ENCODE peak calls at places on chromosomes 1 and 21, in nine cellular contexts. U is sigmoid colon, P is left ventricle myocardium inferior, T is neuronal stem cell, G is mesenchymal stem cell, J is upper lobe of right lung, K is heart left ventricle, O is IMR-90, S is neural progenitor cell. C is an unnamed sample.
A peak's percentile ranks its signal among the peaks of the same experiment; 100 is the strongest.

GRCh38 chr1:177517556-177517955 is 346.8 kb downstream of the BRINP2 start:
- DNase-seq in G (peak; percentile 47), U (no peak), S (no peak), J (no peak), T (no peak), P (no peak), K (no peak), O (peak; percentile 24), C (no peak)

GRCh38 chr1:224922404-224923164 is 6.9 kb upstream of the DNAH14 start:
- DNase-seq in O (peak; percentile 39), J (no peak), P (no peak), S (peak; percentile 58), G (peak; percentile 54), K (no peak), U (no peak), T (peak; percentile 33), C (peak; percentile 65)

GRCh38 chr1:97500696-97501297 is 420.0 kb downstream of the DPYD start:
- DNase-seq in P (no peak), T (peak; percentile 73), O (no peak), U (no peak), K (no peak), S (peak; percentile 73), G (no peak), J (no peak), C (no peak)

GRCh38 chr1:66644331-66644730 is 107.9 kb upstream of the DYNLT5 start:
- DNase-seq in T (no peak), O (no peak), U (no peak), S (no peak), G (no peak), P (no peak), K (no peak), J (no peak), C (no peak)

GRCh38 chr1:234154320-234155251 is 218.7 kb upstream of the COA6 start:
- DNase-seq in U (no peak), K (no peak), S (peak; percentile 84), O (peak; percentile 73), T (peak; percentile 78), J (no peak), G (peak; percentile 68), P (no peak), C (peak; percentile 68)

GRCh38 chr1:226764533-226764932 is 25.5 kb upstream of the ITPKB start:
- DNase-seq in P (no peak), S (no peak), G (peak; percentile 14), T (no peak), O (no peak), U (no peak), J (no peak), K (no peak), C (no peak)

GRCh38 chr1:38962113-38962512 is 20.5 kb upstream of the RHBDL2 start:
- DNase-seq in J (no peak), S (no peak), G (no peak), P (no peak), O (peak; percentile 76), K (no peak), T (no peak), U (no peak), C (no peak)

GRCh38 chr1:37556712-37557196 is at the start of gene DNALI1:
- DNase-seq in K (peak; percentile 84), J (peak; percentile 94), P (peak; percentile 82), O (peak; percentile 88), U (peak; percentile 96), T (peak; percentile 91), G (peak; percentile 92), S (peak; percentile 96), C (no peak)

GRCh38 chr1:239739919-239740318 is 351.8 kb upstream of the FMN2 start:
- DNase-seq in G (no peak), J (no peak), O (no peak), T (no peak), P (no peak), U (no peak), K (no peak), S (no peak), C (no peak)

GRCh38 chr1:5509664-5510452 is 482.4 kb downstream of the NPHP4 start:
- DNase-seq in S (peak; percentile 71), U (no peak), K (peak; percentile 38), P (peak; percentile 57), T (peak; percentile 68), G (peak; percentile 24), O (peak; percentile 15), J (peak; percentile 81), C (peak; percentile 72)

GRCh38 chr21:44920694-44921604 is at the start of gene ITGB2:
- DNase-seq in O (no peak), G (no peak), P (peak; percentile 56), T (no peak), J (peak; percentile 87), K (peak; percentile 72), U (no peak), S (no peak), C (no peak)
- H3K4me3 ChIP-seq in O (no peak within 1 kb of the TSS), G (no peak within 1 kb of the TSS), P (peak within 1 kb of the TSS; percentile 48), T (peak within 1 kb of the TSS; percentile 58), J (peak within 1 kb of the TSS; percentile 50), K (peak within 1 kb of the TSS; percentile 38), U (peak within 1 kb of the TSS; percentile 35), S (no peak within 1 kb of the TSS), C (no peak within 1 kb of the TSS)

DNA sequence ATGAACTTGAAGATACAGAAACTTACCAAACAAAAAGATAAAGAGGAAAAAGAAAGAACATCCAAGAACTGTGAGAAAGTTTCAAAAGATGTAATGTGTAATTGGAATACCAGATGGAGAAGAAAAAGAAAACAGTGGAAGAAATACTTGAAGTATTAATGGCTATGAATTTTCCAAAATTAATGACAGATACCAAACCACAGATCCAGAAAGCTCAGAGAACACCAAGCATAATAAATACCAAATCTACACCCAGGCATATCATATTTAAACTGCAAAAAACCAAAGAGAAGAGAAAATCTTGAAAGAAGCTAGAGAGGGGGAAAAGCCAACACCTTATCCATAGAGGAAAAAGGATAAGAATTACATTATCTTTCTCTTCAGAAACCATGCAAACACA is 136.4 kb downstream of the CLIC6 start:
- DNase-seq in S (no peak), O (no peak), J (no peak), P (no peak), G (no peak), K (no peak), T (no peak), U (no peak), C (no peak)
- H3K4me1 ChIP-seq in S (no peaks in the 10 kb centered on the region), O (peaks cover 29% of the 10 kb centered on the region), J (peaks cover 14% of the 10 kb centered on the region), P (no peaks in the 10 kb centered on the region), G (peaks cover 22% of the 10 kb centered on the region), K (no peaks in the 10 kb centered on the region), T (no peaks in the 10 kb centered on the region), U (peaks cover 32% of the 10 kb centered on the region), C (no peaks in the 10 kb centered on the region)

GRCh38 chr1:19101244-19101643 is 108.8 kb downstream of the UBR4 start:
- DNase-seq in T (no peak), G (no peak), O (peak; percentile 60), S (no peak), K (no peak), U (no peak), J (no peak), P (no peak), C (no peak)

GRCh38 chr1:19100008-19100407 is 110.1 kb downstream of the UBR4 start:
- DNase-seq in T (no peak), J (no peak), O (no peak), G (no peak), U (no peak), P (no peak), S (no peak), K (no peak), C (no peak)

GRCh38 chr1:19091539-19091938 is 118.5 kb downstream of the UBR4 start:
- DNase-seq in S (no peak), O (peak; percentile 83), P (no peak), U (no peak), J (no peak), T (no peak), K (no peak), G (no peak), C (no peak)

GRCh38 chr1:19096036-19096833 is 113.8 kb downstream of the UBR4 start:
- DNase-seq in P (no peak), G (no peak), J (no peak), T (peak; percentile 9), K (no peak), U (no peak), O (peak; percentile 7), S (peak; percentile 61), C (peak; percentile 77)

GRCh38 chr1:19096990-19097389 is 113.1 kb downstream of the UBR4 start:
- DNase-seq in P (no peak), G (no peak), K (no peak), U (no peak), T (no peak), S (no peak), O (no peak), J (no peak), C (no peak)
- H3K36me3 ChIP-seq in P (peaks cover 100% of the 10 kb centered on the region), G (peaks cover 67% of the 10 kb centered on the region), K (peaks cover 3% of the 10 kb centered on the region), U (peaks cover 62% of the 10 kb centered on the region), T (peaks cover 75% of the 10 kb centered on the region), S (no peaks in the 10 kb centered on the region), O (peaks cover 81% of the 10 kb centered on the region), J (peaks cover 100% of the 10 kb centered on the region), C (peaks cover 94% of the 10 kb centered on the region)

GRCh38 chr1:61050541-61051454 is 31.6 kb upstream of the NFIA start:
- DNase-seq in O (no peak), T (peak; percentile 50), S (peak; percentile 85), J (peak; percentile 80), K (peak; percentile 82), G (peak; percentile 6), P (peak; percentile 78), U (peak; percentile 82), C (peak; percentile 56)

GRCh38 chr1:61052393-61053280 is 29.7 kb upstream of the NFIA start:
- DNase-seq in K (no peak), P (no peak), J (no peak), G (peak; percentile 21), O (no peak), T (no peak), U (no peak), S (peak; percentile 61), C (no peak)

GRCh38 chr1:61049850-61050540 is 32.4 kb upstream of the NFIA start:
- DNase-seq in K (peak; percentile 95), U (peak; percentile 97), O (peak; percentile 68), S (peak; percentile 93), P (peak; percentile 96), J (peak; percentile 95), G (peak; percentile 79), T (peak; percentile 92), C (peak; percentile 95)

GRCh38 chr1:61053281-61053711 is 29.1 kb upstream of the NFIA start:
- DNase-seq in O (no peak), K (no peak), J (no peak), U (no peak), S (no peak), T (no peak), P (no peak), G (peak; percentile 21), C (no peak)

DNA sequence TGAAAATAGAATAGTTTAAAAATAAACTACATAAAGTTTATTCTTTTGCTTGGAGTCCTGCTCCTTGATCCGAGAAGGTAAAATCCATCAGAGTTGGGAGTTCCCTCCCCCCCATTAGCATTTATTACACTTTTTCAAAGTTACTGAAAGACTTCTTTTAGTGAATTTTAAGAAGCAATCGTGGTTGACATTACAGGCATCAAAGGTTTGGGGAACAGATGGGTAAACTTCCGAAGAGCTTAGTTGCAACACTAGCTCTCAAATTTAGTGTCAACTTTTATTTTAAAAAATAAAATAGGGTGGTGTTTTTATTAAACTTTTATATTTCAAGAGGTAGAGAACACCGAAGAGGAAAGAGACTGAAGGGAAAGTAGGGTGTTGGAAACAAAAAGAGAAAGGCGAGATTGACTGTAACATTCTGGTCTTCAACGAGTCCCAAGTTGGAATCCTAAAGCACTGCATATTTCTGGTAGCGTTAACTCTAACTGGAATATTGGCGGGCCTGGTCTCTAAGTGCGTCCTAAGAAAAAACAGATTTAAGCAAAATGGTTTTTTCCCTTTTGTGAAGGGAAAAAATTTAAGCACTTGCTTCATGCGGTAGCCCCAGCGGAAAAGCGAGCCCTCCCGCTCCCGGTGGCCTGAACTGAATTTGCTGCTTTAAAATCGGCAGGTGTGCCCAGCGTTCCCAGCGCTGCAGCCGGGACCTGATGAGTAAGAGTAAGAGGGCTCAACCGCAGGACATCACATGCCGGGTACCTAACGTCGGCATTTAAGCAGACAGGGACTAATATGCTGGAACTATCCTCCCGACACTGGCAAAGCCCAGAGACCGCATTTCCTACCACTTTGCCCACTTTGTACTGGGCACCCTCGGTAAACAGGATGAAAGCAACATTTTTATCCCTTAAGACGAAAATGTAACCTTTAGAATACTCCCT is 30.6 kb upstream of the NFIA start:
- DNase-seq in P (peak; percentile 39), S (peak; percentile 60), J (no peak), K (peak; percentile 43), O (no peak), U (peak; percentile 76), T (no peak), G (peak; percentile 11), C (no peak)
- H3K4me3 ChIP-seq in P (peak overlapping the region; percentile 90), S (peak overlapping the region; percentile 70), J (peak overlapping the region; percentile 77), K (peak overlapping the region; percentile 83), O (no peak overlapping the region), U (peak overlapping the region; percentile 94), T (no peak overlapping the region), G (peak overlapping the region; percentile 80), C (no peak overlapping the region)

C was measured in HAP-1.